ENCODE peak calls at places on chromosome 1, in four cellular contexts. N, I, J and C are unnamed samples.

GRCh38 chr1:117537291-117537920 is 68.4 kb upstream of the TENT5C start:
- DNase-seq in I (no peak), J (no peak), N (peak), C (no peak)

GRCh38 chr1:17633654-17634053 is 94.2 kb downstream of the ARHGEF10L start:
- DNase-seq in N (no peak), I (no peak), J (no peak), C (no peak)

GRCh38 chr1:211348547-211348946 is 21.9 kb downstream of the TRAF5 start:
- DNase-seq in N (no peak), J (no peak), I (no peak), C (no peak)

GRCh38 chr1:64886877-64887276 is 79.5 kb downstream of the JAK1 start:
- DNase-seq in I (peak), N (no peak), J (no peak), C (no peak)

GRCh38 chr1:19208710-19209438 is 1.2 kb downstream of the UBR4 start:
- DNase-seq in J (no peak), N (no peak), I (no peak), C (no peak)

GRCh38 chr1:155960081-155960745 is 18.1 kb downstream of the ARHGEF2 start:
- DNase-seq in I (no peak), N (no peak), J (no peak), C (no peak)

GRCh38 chr1:11729498-11730428 is 6.2 kb upstream of the AGTRAP start:
- DNase-seq in I (no peak), J (peak), N (peak), C (peak)

GRCh38 chr1:6199298-6200187 is at the start of gene RPL22:
- DNase-seq in N (peak), J (peak), I (peak), C (peak)

GRCh38 chr1:8693092-8693491 is 124.3 kb downstream of the RERE start:
- DNase-seq in J (no peak), I (no peak), N (no peak), C (no peak)

GRCh38 chr1:90198616-90199015 is 203.7 kb downstream of the ZNF326 start:
- DNase-seq in N (no peak), J (no peak), I (no peak), C (no peak)

GRCh38 chr1:16167331-16168143 is 11.7 kb upstream of the EPHA2 start:
- DNase-seq in N (peak), J (peak), I (peak), C (no peak)

GRCh38 chr1:215835951-215836350 is 268.8 kb downstream of the KCTD3 start:
- DNase-seq in I (no peak), J (no peak), N (no peak), C (no peak)

GRCh38 chr1:60994369-60994768 is 88.0 kb upstream of the NFIA start:
- DNase-seq in I (no peak), N (no peak), J (no peak), C (no peak)

GRCh38 chr1:201912832-201913231 is 24.1 kb downstream of the SHISA4 start:
- DNase-seq in I (no peak), J (no peak), N (no peak), C (no peak)

GRCh38 chr1:110161822-110162221 is 11.5 kb downstream of the SLC6A17 start:
- DNase-seq in I (no peak), N (no peak), J (no peak), C (peak)

GRCh38 chr1:177701654-177702353 is 268.1 kb downstream of the SEC16B start:
- DNase-seq in N (no peak), I (no peak), J (no peak), C (no peak)

GRCh38 chr1:234498448-234499118 is 19.6 kb upstream of the TARBP1 start:
- DNase-seq in J (no peak), N (no peak), I (no peak), C (no peak)

GRCh38 chr1:52152976-52153375 is 11.1 kb downstream of the ZFYVE9 start:
- DNase-seq in I (no peak), N (no peak), J (no peak), C (no peak)